ENCODE peak calls at places on chromosome 18, in eight cellular contexts. Y, B, M, C, E, X, N and Q are unnamed samples.

GRCh38 chr18:39340418-39340817 is 1774.8 kb upstream of the CELF4 start:
- DNase-seq in Y (no peak), B (no peak), M (no peak), C (no peak), E (no peak), X (no peak), N (no peak), Q (no peak)

GRCh38 chr18:21109936-21110666 is 1.5 kb downstream of the ROCK1 start:
- DNase-seq in Y (peak), B (no peak), M (no peak), C (no peak), E (no peak), X (no peak), N (no peak), Q (no peak)

GRCh38 chr18:765764-766549 is 46.1 kb downstream of the YES1 start:
- DNase-seq in Y (no peak), B (no peak), M (no peak), C (no peak), E (no peak), X (no peak), N (no peak), Q (no peak)

GRCh38 chr18:80033181-80034067 is 810 bp upstream of the RBFA start:
- DNase-seq in Y (no peak), B (no peak), M (peak), C (peak), E (no peak), X (peak), N (peak), Q (no peak)

GRCh38 chr18:33264566-33264965 is 176.0 kb downstream of the CCDC178 start:
- DNase-seq in Y (no peak), B (no peak), M (no peak), C (no peak), E (no peak), X (no peak), N (peak), Q (no peak)

GRCh38 chr18:27544211-27544610 is 359.1 kb upstream of the CHST9 start:
- DNase-seq in Y (no peak), B (no peak), M (no peak), C (no peak), E (no peak), X (no peak), N (no peak), Q (no peak)

GRCh38 chr18:45652703-45653490 is 37.6 kb downstream of the SLC14A2 start:
- DNase-seq in Y (no peak), B (no peak), M (no peak), C (peak), E (no peak), X (peak), N (no peak), Q (no peak)

GRCh38 chr18:9834551-9834950 is 51.2 kb upstream of the TXNDC2 start:
- DNase-seq in Y (no peak), B (no peak), M (no peak), C (no peak), E (no peak), X (no peak), N (no peak), Q (no peak)

GRCh38 chr18:29378739-29379138 is 1201.8 kb upstream of the CDH2 start:
- DNase-seq in Y (no peak), B (no peak), M (no peak), C (peak), E (no peak), X (no peak), N (no peak), Q (no peak)

GRCh38 chr18:62632788-62633455 is 82.4 kb upstream of the PHLPP1 start:
- DNase-seq in Y (no peak), B (no peak), M (no peak), C (no peak), E (no peak), X (no peak), N (no peak), Q (no peak)

GRCh38 chr18:43160509-43160908 is 45.0 kb upstream of the RIT2 start:
- DNase-seq in Y (no peak), B (no peak), M (no peak), C (peak), E (no peak), X (no peak), N (no peak), Q (no peak)

GRCh38 chr18:13521418-13521817 is 204.9 kb downstream of the FAM210A start:
- DNase-seq in Y (no peak), B (no peak), M (no peak), C (no peak), E (no peak), X (no peak), N (no peak), Q (no peak)

GRCh38 chr18:34649072-34649471 is 61.0 kb upstream of the DTNA start:
- DNase-seq in Y (no peak), B (no peak), M (no peak), C (peak), E (no peak), X (no peak), N (no peak), Q (no peak)

GRCh38 chr18:4399929-4400328 is 55.2 kb downstream of the DLGAP1 start:
- DNase-seq in Y (peak), B (no peak), M (peak), C (no peak), E (no peak), X (no peak), N (no peak), Q (no peak)

GRCh38 chr18:66560092-66560491 is 43.8 kb downstream of the CDH19 start:
- DNase-seq in Y (no peak), B (no peak), M (peak), C (peak), E (no peak), X (no peak), N (peak), Q (no peak)

GRCh38 chr18:70292628-70293027 is 3.8 kb downstream of the SOCS6 start:
- DNase-seq in Y (no peak), B (no peak), M (no peak), C (no peak), E (no peak), X (no peak), N (no peak), Q (no peak)

GRCh38 chr18:63553117-63553516 is 10.9 kb downstream of the SERPINB12 start:
- DNase-seq in Y (peak), B (no peak), M (no peak), C (peak), E (peak), X (peak), N (peak), Q (no peak)

GRCh38 chr18:69974365-69974764 is 26.7 kb upstream of the CD226 start:
- DNase-seq in Y (no peak), B (no peak), M (no peak), C (peak), E (no peak), X (peak), N (no peak), Q (no peak)

GRCh38 chr18:58896268-58896667 is 31.6 kb downstream of the ZNF532 start:
- DNase-seq in Y (peak), B (no peak), M (no peak), C (no peak), E (no peak), X (no peak), N (no peak), Q (no peak)
- H3K4me3 ChIP-seq in Y (peak), B (no peak), M (no peak), C (no peak), E (no peak), X (no peak), N (no peak), Q (no peak)

GRCh38 chr18:24398515-24398914 is 891 bp upstream of the OSBPL1A start:
- DNase-seq in Y (no peak), B (no peak), M (peak), C (no peak), E (peak), X (peak), N (no peak), Q (no peak)

GRCh38 chr18:24400587-24400986 is 3.0 kb upstream of the OSBPL1A start:
- DNase-seq in Y (no peak), B (no peak), M (no peak), C (no peak), E (no peak), X (no peak), N (no peak), Q (no peak)

GRCh38 chr18:24403076-24403475 is 5.5 kb upstream of the OSBPL1A start:
- DNase-seq in Y (no peak), B (no peak), M (no peak), C (no peak), E (no peak), X (no peak), N (no peak), Q (no peak)

GRCh38 chr18:24404591-24404990 is 7.0 kb upstream of the OSBPL1A start:
- DNase-seq in Y (no peak), B (no peak), M (no peak), C (no peak), E (no peak), X (no peak), N (no peak), Q (no peak)

DNA sequence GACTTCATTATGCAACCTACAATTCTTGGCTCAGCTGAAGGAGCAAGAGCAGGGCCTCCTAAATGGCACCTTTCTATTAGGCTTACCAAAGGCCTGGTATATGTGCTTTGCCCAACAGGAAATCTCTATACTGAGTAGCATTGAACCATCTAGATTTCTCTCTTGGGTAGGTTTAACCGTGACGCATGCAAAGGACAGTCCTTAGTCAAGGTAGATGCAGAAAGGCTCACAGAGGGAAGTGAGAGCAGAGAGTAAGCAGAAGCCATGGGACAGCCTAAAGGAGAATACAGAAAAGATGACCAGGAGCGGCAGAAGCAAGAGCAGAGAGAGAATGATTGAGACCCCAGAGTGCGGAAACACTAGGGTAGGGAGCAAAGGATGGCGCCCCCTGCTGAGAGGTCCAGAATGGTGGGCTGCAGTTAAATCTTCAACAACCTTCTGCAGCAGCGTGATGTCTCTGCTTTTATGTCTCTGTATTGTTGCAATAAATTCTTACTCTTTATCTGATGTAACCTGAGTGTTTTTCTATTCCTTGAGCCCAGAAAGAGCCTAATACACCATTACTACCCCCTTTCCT is 4.7 kb upstream of the OSBPL1A start:
- DNase-seq in Y (peak), B (no peak), M (peak), C (no peak), E (no peak), X (no peak), N (no peak), Q (no peak)
- TF ChIP-seq CTCF in Y (peak), B (no peak), M (peak), C (no peak), E (peak), X (no peak), N (no peak), Q (no peak)

DNA sequence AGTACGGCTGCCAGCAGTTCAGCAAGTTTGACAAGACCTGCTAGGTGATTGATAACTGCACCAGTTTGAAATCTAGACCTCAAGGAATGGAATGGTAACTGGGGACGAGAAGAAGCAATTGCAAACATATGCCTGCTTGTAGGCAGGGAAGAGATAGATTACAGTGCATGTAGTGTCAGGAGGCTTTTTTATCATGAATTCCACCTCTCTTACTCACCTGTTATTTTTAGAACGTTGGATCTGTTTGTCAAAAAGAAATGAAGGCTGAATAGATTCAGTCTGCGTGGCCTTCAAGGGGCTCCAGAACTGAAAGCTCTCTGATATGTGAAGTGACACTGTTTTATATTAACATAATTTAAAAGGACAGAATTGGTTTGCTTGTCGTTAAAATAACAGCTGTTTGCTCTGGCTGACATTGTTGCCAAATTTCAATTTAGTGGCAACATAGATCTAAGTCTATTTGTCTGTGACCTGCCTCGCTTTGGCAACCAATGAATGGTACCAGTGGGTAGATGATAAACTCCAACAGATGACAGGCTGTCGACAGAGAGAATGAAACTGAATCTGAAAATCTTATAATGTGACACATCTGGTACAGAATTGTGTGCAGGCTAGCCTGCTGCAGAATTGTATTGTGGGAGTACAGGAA is 199.4 kb downstream of the ZNF407 start:
- DNase-seq in Y (peak), B (no peak), M (no peak), C (peak), E (no peak), X (peak), N (peak), Q (no peak)
- H3K4me3 ChIP-seq in Y (peak), B (no peak), M (no peak), C (no peak), E (no peak), X (peak), N (no peak), Q (no peak)

GRCh38 chr18:56238576-56238975 is 399.8 kb downstream of the TXNL1 start:
- DNase-seq in Y (no peak), B (no peak), M (peak), C (peak), E (no peak), X (no peak), N (no peak), Q (no peak)
- TF ChIP-seq CTCF in Y (no peak), B (no peak), M (no peak), C (peak), E (no peak), X (peak), N (peak), Q (no peak)

DNA sequence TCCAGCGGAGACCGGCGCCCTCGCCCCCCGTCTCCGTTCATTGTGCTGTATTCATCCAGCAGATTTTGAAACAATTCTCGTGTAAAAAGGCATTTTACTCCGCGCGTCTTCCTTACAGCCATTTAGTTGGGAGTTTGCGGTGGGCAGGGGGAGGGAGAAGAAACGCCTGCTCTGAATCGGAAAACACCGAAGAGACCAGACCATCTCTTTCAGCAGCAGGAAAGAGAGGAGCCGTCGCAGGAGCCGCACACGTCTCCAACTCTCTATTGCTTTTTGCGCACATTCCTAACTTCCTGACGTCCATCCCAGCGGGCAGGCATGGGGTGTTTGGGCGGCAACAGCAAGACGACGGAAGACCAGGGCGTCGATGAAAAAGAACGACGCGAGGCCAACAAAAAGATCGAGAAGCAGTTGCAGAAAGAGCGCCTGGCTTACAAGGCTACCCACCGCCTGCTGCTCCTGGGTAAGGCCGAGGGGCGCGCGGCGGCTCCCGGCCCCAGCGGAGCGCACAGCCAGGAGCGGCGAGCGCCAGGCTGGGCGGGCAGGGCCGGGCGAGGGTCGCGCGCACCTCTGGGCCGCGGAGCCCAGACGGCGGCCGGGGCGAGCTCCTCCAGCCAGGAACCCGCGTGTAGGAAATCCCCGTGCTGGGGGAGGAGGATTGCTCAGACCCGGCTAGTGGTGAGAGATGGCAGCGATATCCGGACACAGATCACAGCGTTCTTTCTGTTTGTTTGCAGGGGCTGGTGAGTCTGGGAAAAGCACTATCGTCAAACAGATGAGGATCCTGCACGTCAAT is 63.2 kb downstream of the GNAL start:
- DNase-seq in Y (no peak), B (no peak), M (peak), C (peak), E (no peak), X (peak), N (peak), Q (no peak)
- H3K4me3 ChIP-seq in Y (no peak), B (peak), M (peak), C (no peak), E (no peak), X (no peak), N (peak), Q (no peak)

GRCh38 chr18:49894827-49895226 is 81.5 kb upstream of the ACAA2 start:
- DNase-seq in Y (no peak), B (no peak), M (no peak), C (no peak), E (no peak), X (no peak), N (no peak), Q (no peak)

GRCh38 chr18:49898421-49898820 is 85.1 kb upstream of the ACAA2 start:
- DNase-seq in Y (peak), B (peak), M (peak), C (peak), E (peak), X (peak), N (peak), Q (peak)

GRCh38 chr18:49904871-49905555 is 91.7 kb upstream of the ACAA2 start:
- DNase-seq in Y (no peak), B (no peak), M (no peak), C (no peak), E (no peak), X (no peak), N (no peak), Q (no peak)

GRCh38 chr18:49901862-49902340 is 88.6 kb upstream of the ACAA2 start:
- DNase-seq in Y (no peak), B (no peak), M (no peak), C (no peak), E (no peak), X (no peak), N (no peak), Q (no peak)

GRCh38 chr18:49899647-49900330 is 86.5 kb upstream of the ACAA2 start:
- DNase-seq in Y (no peak), B (no peak), M (peak), C (no peak), E (no peak), X (no peak), N (no peak), Q (no peak)
- TF ChIP-seq CTCF in Y (no peak), B (no peak), M (peak), C (no peak), E (no peak), X (no peak), N (peak), Q (no peak)

GRCh38 chr18:77103181-77103875 is 29.3 kb downstream of the MBP start:
- DNase-seq in Y (no peak), B (no peak), M (no peak), C (peak), E (no peak), X (peak), N (no peak), Q (no peak)

GRCh38 chr18:77101410-77102245 is 31.0 kb downstream of the MBP start:
- DNase-seq in Y (peak), B (peak), M (peak), C (peak), E (peak), X (peak), N (no peak), Q (peak)

GRCh38 chr18:77100751-77101355 is 31.7 kb downstream of the MBP start:
- DNase-seq in Y (no peak), B (no peak), M (no peak), C (peak), E (no peak), X (no peak), N (no peak), Q (no peak)

GRCh38 chr18:77103991-77104521 is 28.5 kb downstream of the MBP start:
- DNase-seq in Y (no peak), B (no peak), M (no peak), C (peak), E (no peak), X (peak), N (no peak), Q (no peak)

GRCh38 chr18:77102246-77103040 is 30.1 kb downstream of the MBP start:
- DNase-seq in Y (peak), B (no peak), M (no peak), C (peak), E (peak), X (peak), N (no peak), Q (no peak)
- H3K4me3 ChIP-seq in Y (peak), B (no peak), M (no peak), C (no peak), E (peak), X (peak), N (no peak), Q (peak)

GRCh38 chr18:55322176-55322735 is 265.7 kb downstream of the TCF4 start:
- DNase-seq in Y (peak), B (peak), M (peak), C (peak), E (peak), X (peak), N (peak), Q (peak)
- TF ChIP-seq CTCF in Y (peak), B (no peak), M (peak), C (peak), E (no peak), X (peak), N (peak), Q (no peak)

DNA sequence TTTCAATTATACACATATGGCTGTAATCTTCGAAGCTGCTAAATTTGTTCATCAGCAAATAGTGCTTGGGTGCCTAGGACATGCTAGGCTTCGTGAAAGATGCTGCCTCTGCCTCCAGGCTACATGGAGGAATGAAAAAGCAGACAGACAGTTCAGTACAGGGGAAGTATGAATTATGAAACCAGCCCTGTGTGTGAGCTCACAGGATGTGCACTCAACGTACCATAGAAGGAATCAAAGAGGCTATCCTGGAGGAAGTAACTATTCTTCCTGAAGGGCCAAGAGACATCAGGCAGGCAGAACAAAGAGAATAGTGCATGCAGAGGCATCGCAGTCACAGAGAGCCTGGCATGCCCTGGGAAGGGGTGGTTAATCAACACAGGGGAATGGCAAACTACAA is 61.4 kb downstream of the DYM start:
- DNase-seq in Y (peak), B (no peak), M (no peak), C (peak), E (no peak), X (peak), N (no peak), Q (no peak)
- H3K4me3 ChIP-seq in Y (no peak), B (no peak), M (no peak), C (no peak), E (no peak), X (no peak), N (no peak), Q (no peak)

DNA sequence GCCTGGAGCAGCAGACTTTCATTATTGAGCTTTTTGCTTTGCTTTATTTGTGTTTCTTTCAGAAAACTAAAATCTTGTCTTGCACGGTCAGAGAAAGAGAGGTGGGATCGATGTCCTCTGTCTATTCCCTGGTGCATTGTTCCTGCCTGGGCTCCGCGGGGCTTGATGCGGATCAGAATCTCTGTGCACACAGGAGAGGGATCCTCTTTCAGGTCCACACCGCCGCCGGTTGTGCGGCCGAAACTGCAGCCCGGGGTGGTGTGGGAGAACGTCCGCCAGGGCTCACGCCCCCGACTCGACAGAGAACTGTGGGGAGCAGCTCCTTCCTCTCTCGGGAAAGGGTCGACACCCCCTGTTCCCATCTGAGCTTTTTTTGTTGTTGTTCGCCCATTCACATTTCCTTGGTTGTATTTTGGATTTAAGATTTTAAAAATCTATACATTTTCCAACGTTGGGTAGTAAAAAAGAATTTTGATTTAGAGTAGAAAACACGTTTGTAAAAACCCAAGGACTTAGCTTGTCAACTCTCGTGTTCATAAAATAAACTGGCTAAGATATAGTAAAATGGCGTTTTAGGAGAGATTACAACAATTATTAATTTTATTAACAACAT is 23.6 kb upstream of the ZNF516 start:
- DNase-seq in Y (no peak), B (peak), M (peak), C (peak), E (no peak), X (no peak), N (peak), Q (no peak)
- TF ChIP-seq CTCF in Y (no peak), B (no peak), M (no peak), C (peak), E (no peak), X (peak), N (peak), Q (no peak)